ENCODE peak calls at places on chromosome 15, in five cellular contexts. F is NCI-H1092 treated with DMSO at 0.1 percent for 48 hours; R is activated CD4-positive, alpha-beta memory T cell treated with anti-CD3 and anti-CD28 coated beads for 36 hours; C is Karpas-422; X is activated CD4-positive, alpha-beta T cell treated with anti-CD3 and anti-CD28 coated beads, Interleukin-2, amount 50 U/mL, for 4 hours. Y is an unnamed sample.

GRCh38 chr15:90560229-90560771 is 30.6 kb downstream of the CRTC3 start:
- DNase-seq in F (no peak), R (no peak), C (no peak), X (no peak), Y (peak)

GRCh38 chr15:29686079-29686425 is 136.2 kb downstream of the TJP1 start:
- DNase-seq in F (no peak), R (no peak), C (no peak), X (no peak), Y (no peak)

GRCh38 chr15:33852570-33852969 is 115.7 kb upstream of the CHRM5 start:
- DNase-seq in F (no peak), R (no peak), C (no peak), X (no peak), Y (no peak)

GRCh38 chr15:99481406-99481805 is 84.4 kb upstream of the MEF2A start:
- DNase-seq in F (no peak), R (no peak), C (no peak), X (no peak), Y (no peak)

GRCh38 chr15:48112242-48112641 is 8.5 kb upstream of the SLC24A5 start:
- DNase-seq in F (peak), R (peak), C (peak), X (no peak), Y (no peak)

GRCh38 chr15:69604050-69604378 is 151.4 kb downstream of the RPLP1 start:
- DNase-seq in F (peak), R (no peak), C (no peak), X (no peak), Y (no peak)

GRCh38 chr15:69060041-69060481 is 45.6 kb downstream of the NOX5 start:
- DNase-seq in F (no peak), R (no peak), C (no peak), X (no peak), Y (no peak)

GRCh38 chr15:61684749-61685467 is 375.3 kb downstream of the VPS13C start:
- DNase-seq in F (no peak), R (no peak), C (no peak), X (no peak), Y (no peak)

GRCh38 chr15:85763157-85763556 is 31.6 kb downstream of the KLHL25 start:
- DNase-seq in F (no peak), R (no peak), C (no peak), X (no peak), Y (no peak)

GRCh38 chr15:31477851-31478250 is 151.2 kb downstream of the KLF13 start:
- DNase-seq in F (no peak), R (no peak), C (no peak), X (no peak), Y (no peak)

GRCh38 chr15:70266412-70267089 is 168.8 kb upstream of the TLE3 start:
- DNase-seq in F (no peak), R (no peak), C (no peak), X (no peak), Y (peak)

GRCh38 chr15:75234191-75234810 is 23.8 kb upstream of the GOLGA6C start:
- DNase-seq in F (no peak), R (no peak), C (no peak), X (no peak), Y (no peak)

GRCh38 chr15:90006217-90007088 is 5.3 kb downstream of the ZNF710 start:
- DNase-seq in F (no peak), R (peak), C (no peak), X (no peak), Y (no peak)

GRCh38 chr15:56192659-56193442 is 50.8 kb downstream of the RFX7 start:
- DNase-seq in F (no peak), R (no peak), C (no peak), X (no peak), Y (no peak)

GRCh38 chr15:48060396-48060795 is 60.4 kb upstream of the SLC24A5 start:
- DNase-seq in F (no peak), R (no peak), C (no peak), X (no peak), Y (no peak)

GRCh38 chr15:73265536-73266153 is 103.1 kb downstream of the HCN4 start:
- DNase-seq in F (no peak), R (peak), C (peak), X (peak), Y (no peak)

GRCh38 chr15:36579792-36580431 is 486 bp downstream of the CDIN1 start:
- DNase-seq in F (no peak), R (peak), C (peak), X (peak), Y (peak)

GRCh38 chr15:88605507-88606436 is 15.4 kb upstream of the AEN start:
- DNase-seq in F (peak), R (peak), C (no peak), X (peak), Y (no peak)

GRCh38 chr15:40957581-40958051 is 4.3 kb downstream of the CHAC1 start:
- DNase-seq in F (peak), R (no peak), C (no peak), X (no peak), Y (peak)

GRCh38 chr15:43267439-43267838 is 711 bp upstream of the TGM5 start:
- DNase-seq in F (no peak), R (no peak), C (no peak), X (no peak), Y (no peak)